ENCODE peak calls at places on chromosomes 5 and 9, in ten cellular contexts. One of them, this sample, is unnamed.
A peak's percentile ranks its signal among the peaks of the same experiment; 100 is the strongest.

GRCh38 chr9:95215368-95215898 is 102.1 kb downstream of the FANCC start:
- DNase-seq in suprapubic skin: no peak
- DNase-seq in stomach: no peak
- DNase-seq in breast epithelium: no peak
- DNase-seq in upper lobe of left lung: no peak
- DNase-seq in HCT116: no peak
- DNase-seq in sigmoid colon: no peak
- DNase-seq in H1: no peak
- DNase-seq in HepG2: no peak
- DNase-seq in prostate gland: no peak
- DNase-seq in this sample: no peak

GRCh38 chr5:173327948-173328895 is at the start of gene STC2:
- DNase-seq in suprapubic skin: no peak
- DNase-seq in stomach: peak; percentile 73
- DNase-seq in breast epithelium: peak; percentile 95
- DNase-seq in upper lobe of left lung: peak; percentile 50
- DNase-seq in HCT116: peak; percentile 95
- DNase-seq in sigmoid colon: peak; percentile 83
- DNase-seq in H1: peak; percentile 91
- DNase-seq in HepG2: peak; percentile 96
- DNase-seq in prostate gland: peak; percentile 62
- DNase-seq in this sample: peak; percentile 75

GRCh38 chr9:126522957-126523356 is 90.8 kb upstream of the LMX1B start:
- DNase-seq in suprapubic skin: peak; percentile 53
- DNase-seq in stomach: no peak
- DNase-seq in breast epithelium: no peak
- DNase-seq in upper lobe of left lung: no peak
- DNase-seq in HCT116: no peak
- DNase-seq in sigmoid colon: peak; percentile 66
- DNase-seq in H1: no peak
- DNase-seq in HepG2: no peak
- DNase-seq in prostate gland: no peak
- DNase-seq in this sample: no peak

GRCh38 chr5:62347928-62348327 is 41.9 kb downstream of the KIF2A start:
- DNase-seq in suprapubic skin: no peak
- DNase-seq in stomach: no peak
- DNase-seq in breast epithelium: no peak
- DNase-seq in upper lobe of left lung: no peak
- DNase-seq in HCT116: no peak
- DNase-seq in sigmoid colon: no peak
- DNase-seq in H1: no peak
- DNase-seq in HepG2: no peak
- DNase-seq in prostate gland: no peak
- DNase-seq in this sample: no peak

GRCh38 chr5:72531496-72532190 is 24.4 kb upstream of the ZNF366 start:
- DNase-seq in suprapubic skin: no peak
- DNase-seq in stomach: no peak
- DNase-seq in breast epithelium: no peak
- DNase-seq in upper lobe of left lung: peak; percentile 34
- DNase-seq in HCT116: no peak
- DNase-seq in sigmoid colon: no peak
- DNase-seq in H1: no peak
- DNase-seq in HepG2: no peak
- DNase-seq in prostate gland: no peak
- DNase-seq in this sample: no peak

GRCh38 chr5:31854181-31854624 is 215.3 kb downstream of the PDZD2 start:
- DNase-seq in suprapubic skin: no peak
- DNase-seq in stomach: no peak
- DNase-seq in breast epithelium: peak; percentile 18
- DNase-seq in upper lobe of left lung: peak; percentile 41
- DNase-seq in HCT116: no peak
- DNase-seq in sigmoid colon: peak; percentile 73
- DNase-seq in H1: peak; percentile 38
- DNase-seq in HepG2: no peak
- DNase-seq in prostate gland: peak; percentile 34
- DNase-seq in this sample: no peak

GRCh38 chr9:89899476-89900047 is 294.8 kb downstream of the GADD45G start:
- DNase-seq in suprapubic skin: no peak
- DNase-seq in stomach: no peak
- DNase-seq in breast epithelium: no peak
- DNase-seq in upper lobe of left lung: peak; percentile 15
- DNase-seq in HCT116: no peak
- DNase-seq in sigmoid colon: no peak
- DNase-seq in H1: no peak
- DNase-seq in HepG2: peak; percentile 21
- DNase-seq in prostate gland: no peak
- DNase-seq in this sample: no peak

GRCh38 chr5:90408571-90409317 is 812 bp downstream of the CETN3 start:
- DNase-seq in suprapubic skin: no peak
- DNase-seq in stomach: no peak
- DNase-seq in breast epithelium: no peak
- DNase-seq in upper lobe of left lung: no peak
- DNase-seq in HCT116: no peak
- DNase-seq in sigmoid colon: no peak
- DNase-seq in H1: no peak
- DNase-seq in HepG2: peak; percentile 0
- DNase-seq in prostate gland: no peak
- DNase-seq in this sample: no peak

GRCh38 chr5:1473746-1474145 is 28.5 kb upstream of the SLC6A3 start:
- DNase-seq in suprapubic skin: no peak
- DNase-seq in stomach: no peak
- DNase-seq in breast epithelium: no peak
- DNase-seq in upper lobe of left lung: no peak
- DNase-seq in HCT116: no peak
- DNase-seq in sigmoid colon: peak; percentile 49
- DNase-seq in H1: no peak
- DNase-seq in HepG2: no peak
- DNase-seq in prostate gland: no peak
- DNase-seq in this sample: no peak

GRCh38 chr5:1476181-1476966 is 31.1 kb upstream of the SLC6A3 start:
- DNase-seq in suprapubic skin: peak; percentile 48
- DNase-seq in stomach: no peak
- DNase-seq in breast epithelium: no peak
- DNase-seq in upper lobe of left lung: peak; percentile 21
- DNase-seq in HCT116: no peak
- DNase-seq in sigmoid colon: peak; percentile 61
- DNase-seq in H1: no peak
- DNase-seq in HepG2: no peak
- DNase-seq in prostate gland: no peak
- DNase-seq in this sample: no peak

GRCh38 chr5:1474183-1474839 is 29.1 kb upstream of the SLC6A3 start:
- DNase-seq in suprapubic skin: peak; percentile 54
- DNase-seq in stomach: no peak
- DNase-seq in breast epithelium: no peak
- DNase-seq in upper lobe of left lung: peak; percentile 21
- DNase-seq in HCT116: no peak
- DNase-seq in sigmoid colon: peak; percentile 58
- DNase-seq in H1: no peak
- DNase-seq in HepG2: no peak
- DNase-seq in prostate gland: no peak
- DNase-seq in this sample: no peak

GRCh38 chr5:1472964-1473628 is 27.9 kb upstream of the SLC6A3 start:
- DNase-seq in suprapubic skin: no peak
- DNase-seq in stomach: no peak
- DNase-seq in breast epithelium: no peak
- DNase-seq in upper lobe of left lung: peak; percentile 18
- DNase-seq in HCT116: no peak
- DNase-seq in sigmoid colon: peak; percentile 56
- DNase-seq in H1: no peak
- DNase-seq in HepG2: no peak
- DNase-seq in prostate gland: no peak
- DNase-seq in this sample: no peak

GRCh38 chr5:1474875-1475543 is 29.8 kb upstream of the SLC6A3 start:
- DNase-seq in suprapubic skin: peak; percentile 45
- DNase-seq in stomach: no peak
- DNase-seq in breast epithelium: no peak
- DNase-seq in upper lobe of left lung: peak; percentile 38
- DNase-seq in HCT116: no peak
- DNase-seq in sigmoid colon: no peak
- DNase-seq in H1: no peak
- DNase-seq in HepG2: no peak
- DNase-seq in prostate gland: no peak
- DNase-seq in this sample: no peak
- TF ChIP-seq POLR2A in suprapubic skin: no peak
- TF ChIP-seq POLR2A in stomach: no peak
- TF ChIP-seq POLR2A in breast epithelium: no peak
- TF ChIP-seq POLR2A in upper lobe of left lung: no peak
- TF ChIP-seq POLR2A in HCT116: no peak
- TF ChIP-seq POLR2A in sigmoid colon: no peak
- TF ChIP-seq POLR2A in H1: no peak
- TF ChIP-seq POLR2A in HepG2: peak; percentile 27
- TF ChIP-seq POLR2A in prostate gland: no peak
- TF ChIP-seq POLR2A in this sample: no peak

GRCh38 chr5:134763221-134763620 is 4.6 kb downstream of the DDX46 start:
- DNase-seq in suprapubic skin: no peak
- DNase-seq in stomach: no peak
- DNase-seq in breast epithelium: no peak
- DNase-seq in upper lobe of left lung: peak; percentile 40
- DNase-seq in HCT116: no peak
- DNase-seq in sigmoid colon: no peak
- DNase-seq in H1: no peak
- DNase-seq in HepG2: no peak
- DNase-seq in prostate gland: no peak
- DNase-seq in this sample: no peak

GRCh38 chr5:134758176-134758503 is 439 bp upstream of the DDX46 start:
- DNase-seq in suprapubic skin: no peak
- DNase-seq in stomach: no peak
- DNase-seq in breast epithelium: no peak
- DNase-seq in upper lobe of left lung: no peak
- DNase-seq in HCT116: no peak
- DNase-seq in sigmoid colon: no peak
- DNase-seq in H1: no peak
- DNase-seq in HepG2: no peak
- DNase-seq in prostate gland: no peak
- DNase-seq in this sample: no peak

DNA sequence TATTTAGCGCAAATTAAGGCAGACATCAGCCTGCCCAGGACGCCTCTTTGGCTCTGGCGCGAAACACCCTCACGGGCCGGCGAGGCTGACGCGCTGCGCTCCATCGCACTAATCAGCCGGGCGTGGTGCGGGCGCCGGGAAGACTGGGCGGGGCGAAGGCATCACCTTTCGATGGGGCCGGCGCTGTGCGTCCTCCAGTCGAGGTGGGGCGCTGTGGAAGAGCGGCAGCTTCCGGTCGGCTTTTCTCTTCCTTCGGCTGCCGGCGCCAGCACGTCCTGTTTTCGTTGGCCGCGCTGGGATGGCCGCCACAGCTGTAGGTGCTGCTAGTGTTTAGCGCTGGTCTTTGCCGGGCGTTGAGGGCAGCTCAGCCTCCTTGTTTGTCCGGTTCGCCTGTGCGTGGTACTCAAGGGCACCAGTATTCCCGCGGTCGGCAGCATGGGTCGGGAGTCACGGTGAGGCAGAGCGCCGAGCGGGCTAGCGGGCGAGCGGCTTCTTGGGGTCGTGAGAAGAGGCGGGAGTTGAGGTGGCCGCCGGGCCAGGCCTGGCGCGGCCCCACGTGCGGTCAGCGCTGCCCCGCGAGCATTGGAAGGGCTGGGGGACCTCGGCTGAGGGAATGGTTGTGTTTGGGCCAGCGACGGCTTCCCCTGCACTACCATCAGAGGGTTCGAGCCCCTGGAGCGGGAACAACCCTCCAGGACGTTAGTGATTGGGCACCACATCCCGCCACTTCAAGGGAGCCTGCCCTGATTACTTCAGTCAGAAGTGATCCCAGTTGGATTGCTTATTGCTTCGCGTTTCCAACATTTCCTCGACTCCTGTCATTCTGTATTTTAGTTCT is at the start of gene DDX46:
- DNase-seq in suprapubic skin: peak; percentile 96
- DNase-seq in stomach: peak; percentile 97
- DNase-seq in breast epithelium: peak; percentile 84
- DNase-seq in upper lobe of left lung: peak; percentile 96
- DNase-seq in HCT116: peak; percentile 84
- DNase-seq in sigmoid colon: peak; percentile 96
- DNase-seq in H1: peak; percentile 80
- DNase-seq in HepG2: peak; percentile 85
- DNase-seq in prostate gland: peak; percentile 89
- DNase-seq in this sample: peak; percentile 91
- TF ChIP-seq POLR2AphosphoS5 in suprapubic skin: peak; percentile 61
- TF ChIP-seq POLR2AphosphoS5 in stomach: peak; percentile 87
- TF ChIP-seq POLR2AphosphoS5 in breast epithelium: peak; percentile 40
- TF ChIP-seq POLR2AphosphoS5 in upper lobe of left lung: peak; percentile 82
- TF ChIP-seq POLR2AphosphoS5 in HCT116: peak; percentile 97
- TF ChIP-seq POLR2AphosphoS5 in sigmoid colon: peak; percentile 46
- TF ChIP-seq POLR2AphosphoS5 in H1: peak; percentile 95
- TF ChIP-seq POLR2AphosphoS5 in HepG2: peak; percentile 91
- TF ChIP-seq POLR2AphosphoS5 in prostate gland: peak; percentile 94
- TF ChIP-seq POLR2AphosphoS5 in this sample: peak; percentile 95

DNA sequence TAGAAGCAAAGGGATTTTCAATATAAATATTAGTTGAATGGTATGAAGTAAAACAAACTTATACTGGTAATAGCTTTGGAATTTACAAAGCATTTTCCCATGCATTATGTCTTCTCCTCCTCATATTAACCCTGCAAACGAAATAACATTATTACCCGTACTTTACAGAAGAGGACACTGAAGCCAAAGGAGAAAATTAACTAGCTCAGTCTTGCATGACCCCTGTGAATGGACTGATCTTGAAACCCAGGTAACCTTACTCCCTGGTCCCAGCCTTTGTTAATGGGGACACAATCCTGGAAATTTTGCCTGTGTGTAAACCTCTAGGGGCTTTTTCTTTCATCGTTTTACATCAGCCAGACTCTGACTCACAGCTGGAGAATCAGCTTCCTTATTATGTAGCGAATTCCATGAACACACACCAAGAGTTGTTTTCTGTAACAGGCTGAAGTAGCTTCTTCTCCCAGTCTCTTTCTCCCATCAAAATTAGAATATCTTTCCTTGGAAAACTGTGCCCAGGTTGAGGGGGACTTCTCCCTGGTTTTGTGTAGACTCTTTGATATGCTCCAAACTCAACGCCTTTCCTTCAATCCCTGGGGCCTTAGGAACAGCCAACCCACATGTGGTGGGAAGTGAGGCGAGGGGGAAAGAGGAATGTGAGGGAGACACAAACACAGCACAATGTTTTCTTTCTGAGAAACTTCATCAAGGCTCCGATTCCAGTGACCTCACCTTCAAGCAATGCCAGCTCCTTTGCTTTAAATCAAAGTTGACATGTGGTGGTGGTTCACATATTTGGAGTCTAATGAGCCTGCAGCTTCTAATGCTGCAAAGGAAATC is 480.9 kb upstream of the PAPPA start:
- DNase-seq in suprapubic skin: no peak
- DNase-seq in stomach: no peak
- DNase-seq in breast epithelium: no peak
- DNase-seq in upper lobe of left lung: no peak
- DNase-seq in HCT116: no peak
- DNase-seq in sigmoid colon: no peak
- DNase-seq in H1: no peak
- DNase-seq in HepG2: peak; percentile 1
- DNase-seq in prostate gland: no peak
- DNase-seq in this sample: no peak
- TF ChIP-seq POLR2A in suprapubic skin: no peak
- TF ChIP-seq POLR2A in stomach: no peak
- TF ChIP-seq POLR2A in breast epithelium: no peak
- TF ChIP-seq POLR2A in upper lobe of left lung: no peak
- TF ChIP-seq POLR2A in HCT116: no peak
- TF ChIP-seq POLR2A in sigmoid colon: no peak
- TF ChIP-seq POLR2A in H1: no peak
- TF ChIP-seq POLR2A in HepG2: no peak
- TF ChIP-seq POLR2A in prostate gland: no peak
- TF ChIP-seq POLR2A in this sample: no peak

GRCh38 chr5:151238303-151238741 is 14.4 kb upstream of the CCDC69 start:
- DNase-seq in suprapubic skin: no peak
- DNase-seq in stomach: no peak
- DNase-seq in breast epithelium: no peak
- DNase-seq in upper lobe of left lung: no peak
- DNase-seq in HCT116: no peak
- DNase-seq in sigmoid colon: peak; percentile 86
- DNase-seq in H1: no peak
- DNase-seq in HepG2: no peak
- DNase-seq in prostate gland: no peak
- DNase-seq in this sample: peak; percentile 47

GRCh38 chr5:151237685-151238084 is 13.8 kb upstream of the CCDC69 start:
- DNase-seq in suprapubic skin: no peak
- DNase-seq in stomach: no peak
- DNase-seq in breast epithelium: no peak
- DNase-seq in upper lobe of left lung: no peak
- DNase-seq in HCT116: no peak
- DNase-seq in sigmoid colon: peak; percentile 27
- DNase-seq in H1: no peak
- DNase-seq in HepG2: no peak
- DNase-seq in prostate gland: no peak
- DNase-seq in this sample: no peak

GRCh38 chr5:151236888-151237287 is 13.0 kb upstream of the CCDC69 start:
- DNase-seq in suprapubic skin: no peak
- DNase-seq in stomach: no peak
- DNase-seq in breast epithelium: no peak
- DNase-seq in upper lobe of left lung: no peak
- DNase-seq in HCT116: no peak
- DNase-seq in sigmoid colon: no peak
- DNase-seq in H1: no peak
- DNase-seq in HepG2: no peak
- DNase-seq in prostate gland: no peak
- DNase-seq in this sample: no peak

GRCh38 chr5:151240891-151241290 is 12.1 kb upstream of the GM2A start:
- DNase-seq in suprapubic skin: no peak
- DNase-seq in stomach: no peak
- DNase-seq in breast epithelium: no peak
- DNase-seq in upper lobe of left lung: no peak
- DNase-seq in HCT116: no peak
- DNase-seq in sigmoid colon: no peak
- DNase-seq in H1: no peak
- DNase-seq in HepG2: no peak
- DNase-seq in prostate gland: no peak
- DNase-seq in this sample: no peak

DNA sequence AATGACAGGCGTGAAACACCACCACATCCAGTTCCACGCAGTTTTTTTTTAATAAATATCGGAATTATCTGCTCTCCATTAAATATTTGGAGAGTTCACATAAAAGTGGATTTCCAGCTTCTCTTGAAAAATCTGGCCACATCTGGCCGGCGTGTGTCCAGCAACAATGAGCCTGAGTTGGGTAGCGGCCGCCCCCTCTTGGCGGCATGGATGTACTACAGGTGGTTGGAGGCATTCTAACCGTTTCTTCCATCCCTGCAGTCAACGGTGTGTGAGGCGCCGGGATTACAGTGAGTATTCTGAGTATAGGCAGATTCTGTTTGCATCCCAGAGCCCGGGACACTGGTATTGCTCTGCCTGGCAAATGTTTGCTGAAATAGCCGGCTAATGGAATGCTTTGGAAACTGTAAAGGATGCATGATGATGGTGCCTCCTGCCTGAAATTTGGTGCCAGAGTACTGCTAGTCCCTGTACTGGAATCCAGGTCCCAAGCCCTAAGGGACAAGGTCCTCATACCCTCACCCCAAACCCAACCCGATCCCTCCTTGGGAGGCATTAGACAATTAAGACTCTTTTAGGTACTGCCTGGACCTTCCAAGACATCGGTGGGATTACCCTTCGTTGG is 13.6 kb upstream of the GM2A start:
- DNase-seq in suprapubic skin: peak; percentile 89
- DNase-seq in stomach: peak; percentile 80
- DNase-seq in breast epithelium: peak; percentile 38
- DNase-seq in upper lobe of left lung: peak; percentile 75
- DNase-seq in HCT116: peak; percentile 34
- DNase-seq in sigmoid colon: peak; percentile 93
- DNase-seq in H1: no peak
- DNase-seq in HepG2: peak; percentile 63
- DNase-seq in prostate gland: no peak
- DNase-seq in this sample: no peak
- TF ChIP-seq POLR2AphosphoS5 in suprapubic skin: no peak
- TF ChIP-seq POLR2AphosphoS5 in stomach: no peak
- TF ChIP-seq POLR2AphosphoS5 in breast epithelium: no peak
- TF ChIP-seq POLR2AphosphoS5 in upper lobe of left lung: peak; percentile 21
- TF ChIP-seq POLR2AphosphoS5 in HCT116: no peak
- TF ChIP-seq POLR2AphosphoS5 in sigmoid colon: no peak
- TF ChIP-seq POLR2AphosphoS5 in H1: no peak
- TF ChIP-seq POLR2AphosphoS5 in HepG2: no peak
- TF ChIP-seq POLR2AphosphoS5 in prostate gland: no peak
- TF ChIP-seq POLR2AphosphoS5 in this sample: no peak